ENCODE peak calls at places on chromosomes 2 and 18, in eight cellular contexts. One of them, this sample, is unnamed.

GRCh38 chr2:118207889-118208288 is 119.6 kb downstream of the INSIG2 start:
- DNase-seq in tibial nerve: no peak
- DNase-seq in epithelial cell of esophagus: no peak
- DNase-seq in foreskin fibroblast: no peak
- DNase-seq in pancreas: no peak
- DNase-seq in thoracic aorta: no peak
- DNase-seq in GM12865: no peak
- DNase-seq in hepatocyte: no peak
- DNase-seq in this sample: no peak

GRCh38 chr2:119483896-119484718 is 40.2 kb downstream of the SCTR start:
- DNase-seq in tibial nerve: no peak
- DNase-seq in epithelial cell of esophagus: no peak
- DNase-seq in foreskin fibroblast: no peak
- DNase-seq in pancreas: no peak
- DNase-seq in thoracic aorta: no peak
- DNase-seq in GM12865: no peak
- DNase-seq in hepatocyte: peak
- DNase-seq in this sample: no peak

GRCh38 chr18:63963610-63964256 is 6.1 kb upstream of the SERPINB8 start:
- DNase-seq in tibial nerve: no peak
- DNase-seq in epithelial cell of esophagus: peak
- DNase-seq in foreskin fibroblast: peak
- DNase-seq in pancreas: peak
- DNase-seq in thoracic aorta: no peak
- DNase-seq in GM12865: peak
- DNase-seq in hepatocyte: peak
- DNase-seq in this sample: peak

GRCh38 chr18:58991127-58991798 is 126.6 kb downstream of the ZNF532 start:
- DNase-seq in tibial nerve: no peak
- DNase-seq in epithelial cell of esophagus: peak
- DNase-seq in foreskin fibroblast: peak
- DNase-seq in pancreas: no peak
- DNase-seq in thoracic aorta: no peak
- DNase-seq in GM12865: peak
- DNase-seq in hepatocyte: no peak
- DNase-seq in this sample: no peak

GRCh38 chr2:10326151-10326616 is 23.5 kb downstream of the HPCAL1 start:
- DNase-seq in tibial nerve: no peak
- DNase-seq in epithelial cell of esophagus: no peak
- DNase-seq in foreskin fibroblast: no peak
- DNase-seq in pancreas: no peak
- DNase-seq in thoracic aorta: no peak
- DNase-seq in GM12865: no peak
- DNase-seq in hepatocyte: no peak
- DNase-seq in this sample: no peak

GRCh38 chr2:182266909-182267308 is 159.9 kb downstream of the PDE1A start:
- DNase-seq in tibial nerve: no peak
- DNase-seq in epithelial cell of esophagus: no peak
- DNase-seq in foreskin fibroblast: no peak
- DNase-seq in pancreas: no peak
- DNase-seq in thoracic aorta: no peak
- DNase-seq in GM12865: no peak
- DNase-seq in hepatocyte: no peak
- DNase-seq in this sample: no peak

GRCh38 chr18:49332679-49333078 is 127.8 kb downstream of the DYM start:
- DNase-seq in tibial nerve: no peak
- DNase-seq in epithelial cell of esophagus: no peak
- DNase-seq in foreskin fibroblast: no peak
- DNase-seq in pancreas: no peak
- DNase-seq in thoracic aorta: no peak
- DNase-seq in GM12865: no peak
- DNase-seq in hepatocyte: no peak
- DNase-seq in this sample: no peak

GRCh38 chr2:57218206-57218605 is 828.4 kb upstream of the VRK2 start:
- DNase-seq in tibial nerve: no peak
- DNase-seq in epithelial cell of esophagus: peak
- DNase-seq in foreskin fibroblast: no peak
- DNase-seq in pancreas: no peak
- DNase-seq in thoracic aorta: no peak
- DNase-seq in GM12865: no peak
- DNase-seq in hepatocyte: no peak
- DNase-seq in this sample: no peak

GRCh38 chr18:46756172-46756558 is 688 bp downstream of the ST8SIA5 start:
- DNase-seq in tibial nerve: no peak
- DNase-seq in epithelial cell of esophagus: no peak
- DNase-seq in foreskin fibroblast: peak
- DNase-seq in pancreas: no peak
- DNase-seq in thoracic aorta: no peak
- DNase-seq in GM12865: no peak
- DNase-seq in hepatocyte: no peak
- DNase-seq in this sample: no peak

GRCh38 chr2:5070257-5070656 is 621.9 kb upstream of the SOX11 start:
- DNase-seq in tibial nerve: no peak
- DNase-seq in epithelial cell of esophagus: peak
- DNase-seq in foreskin fibroblast: no peak
- DNase-seq in pancreas: no peak
- DNase-seq in thoracic aorta: no peak
- DNase-seq in GM12865: no peak
- DNase-seq in hepatocyte: no peak
- DNase-seq in this sample: no peak

GRCh38 chr2:168691221-168691620 is 111.2 kb upstream of the NOSTRIN start:
- DNase-seq in tibial nerve: no peak
- DNase-seq in epithelial cell of esophagus: no peak
- DNase-seq in foreskin fibroblast: no peak
- DNase-seq in pancreas: no peak
- DNase-seq in thoracic aorta: no peak
- DNase-seq in GM12865: no peak
- DNase-seq in hepatocyte: no peak
- DNase-seq in this sample: no peak

GRCh38 chr2:211455225-211455841 is 898.9 kb downstream of the CPS1 start:
- DNase-seq in tibial nerve: no peak
- DNase-seq in epithelial cell of esophagus: peak
- DNase-seq in foreskin fibroblast: peak
- DNase-seq in pancreas: peak
- DNase-seq in thoracic aorta: no peak
- DNase-seq in GM12865: peak
- DNase-seq in hepatocyte: peak
- DNase-seq in this sample: peak

GRCh38 chr18:44878335-44878734 is 197.6 kb downstream of the SETBP1 start:
- DNase-seq in tibial nerve: no peak
- DNase-seq in epithelial cell of esophagus: no peak
- DNase-seq in foreskin fibroblast: no peak
- DNase-seq in pancreas: no peak
- DNase-seq in thoracic aorta: no peak
- DNase-seq in GM12865: no peak
- DNase-seq in hepatocyte: no peak
- DNase-seq in this sample: no peak

DNA sequence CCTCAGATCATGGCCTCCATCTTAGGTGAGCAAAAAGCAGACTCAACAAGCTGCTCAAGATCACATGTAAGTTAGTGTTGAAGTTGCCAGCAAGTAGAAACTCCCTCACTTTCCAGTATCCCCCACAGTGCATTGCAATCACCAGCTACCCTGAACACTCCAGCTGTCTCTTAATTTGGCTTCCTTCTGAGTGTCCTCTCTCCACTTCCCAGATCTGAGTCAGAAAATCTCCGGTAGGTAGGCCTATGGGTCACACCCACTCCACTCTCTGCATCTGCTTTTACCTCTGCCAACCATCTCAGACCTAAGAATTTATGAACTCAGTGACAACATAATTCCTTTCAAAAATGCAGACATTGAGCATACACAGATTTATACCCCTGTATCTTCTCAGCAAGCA is 657.0 kb downstream of the EPHA4 start:
- DNase-seq in tibial nerve: no peak
- DNase-seq in epithelial cell of esophagus: peak
- DNase-seq in foreskin fibroblast: no peak
- DNase-seq in pancreas: no peak
- DNase-seq in thoracic aorta: no peak
- DNase-seq in GM12865: no peak
- DNase-seq in hepatocyte: peak
- DNase-seq in this sample: no peak
- TF ChIP-seq CTCF in tibial nerve: no peak
- TF ChIP-seq CTCF in epithelial cell of esophagus: no peak
- TF ChIP-seq CTCF in foreskin fibroblast: no peak
- TF ChIP-seq CTCF in pancreas: no peak
- TF ChIP-seq CTCF in thoracic aorta: no peak
- TF ChIP-seq CTCF in GM12865: no peak
- TF ChIP-seq CTCF in hepatocyte: no peak
- TF ChIP-seq CTCF in this sample: no peak

DNA sequence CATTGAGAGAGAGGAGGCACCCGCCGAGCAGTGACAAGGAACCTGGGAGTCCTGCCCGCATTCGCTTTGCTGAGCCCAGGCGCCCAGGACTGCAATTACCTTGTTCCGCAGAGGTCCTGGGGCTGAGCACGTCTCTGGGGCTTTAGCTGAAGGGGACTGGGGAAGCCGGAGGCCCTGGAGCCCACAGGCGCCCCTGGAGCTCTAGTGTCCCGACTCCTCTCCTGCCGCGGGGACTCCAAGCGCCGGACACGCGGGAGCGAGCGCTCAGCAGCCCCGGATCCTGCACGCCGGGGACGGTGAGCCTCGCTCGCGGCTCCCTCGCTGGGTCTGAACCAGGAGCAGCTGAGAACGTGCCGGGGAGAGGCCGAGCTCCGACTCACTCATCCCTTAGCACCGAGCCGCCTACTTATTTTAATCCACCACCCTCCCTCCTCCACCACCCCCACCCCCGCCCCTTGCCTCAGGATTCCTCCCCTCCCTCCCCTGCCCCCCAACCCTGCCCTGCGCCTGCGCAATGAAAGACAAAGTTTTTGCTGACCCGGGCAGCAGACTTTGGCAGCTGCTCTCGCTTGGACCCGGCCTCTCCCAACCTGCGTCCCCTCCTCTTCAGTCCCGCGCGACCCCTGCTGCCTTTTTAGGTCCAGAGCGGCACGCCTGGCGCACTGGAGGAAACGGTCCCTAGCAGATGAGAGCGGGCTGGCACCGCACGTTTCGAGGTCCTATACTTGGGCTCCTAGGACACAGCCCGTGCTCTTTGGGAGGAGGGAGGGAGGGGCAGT is at the start of gene OSR1:
- DNase-seq in tibial nerve: no peak
- DNase-seq in epithelial cell of esophagus: peak
- DNase-seq in foreskin fibroblast: peak
- DNase-seq in pancreas: peak
- DNase-seq in thoracic aorta: no peak
- DNase-seq in GM12865: no peak
- DNase-seq in hepatocyte: peak
- DNase-seq in this sample: peak
- H3K4me3 ChIP-seq in tibial nerve: peak
- H3K4me3 ChIP-seq in epithelial cell of esophagus: peak
- H3K4me3 ChIP-seq in foreskin fibroblast: peak
- H3K4me3 ChIP-seq in pancreas: peak
- H3K4me3 ChIP-seq in thoracic aorta: peak
- H3K4me3 ChIP-seq in GM12865: no peak
- H3K4me3 ChIP-seq in hepatocyte: peak
- H3K4me3 ChIP-seq in this sample: peak

GRCh38 chr2:26033769-26034596 is at the start of gene RAB10:
- DNase-seq in tibial nerve: peak
- DNase-seq in epithelial cell of esophagus: peak
- DNase-seq in foreskin fibroblast: peak
- DNase-seq in pancreas: peak
- DNase-seq in thoracic aorta: peak
- DNase-seq in GM12865: peak
- DNase-seq in hepatocyte: peak
- DNase-seq in this sample: peak
- TF ChIP-seq CTCF in tibial nerve: no peak
- TF ChIP-seq CTCF in epithelial cell of esophagus: no peak
- TF ChIP-seq CTCF in foreskin fibroblast: no peak
- TF ChIP-seq CTCF in pancreas: no peak
- TF ChIP-seq CTCF in thoracic aorta: no peak
- TF ChIP-seq CTCF in GM12865: no peak
- TF ChIP-seq CTCF in hepatocyte: no peak
- TF ChIP-seq CTCF in this sample: no peak

DNA sequence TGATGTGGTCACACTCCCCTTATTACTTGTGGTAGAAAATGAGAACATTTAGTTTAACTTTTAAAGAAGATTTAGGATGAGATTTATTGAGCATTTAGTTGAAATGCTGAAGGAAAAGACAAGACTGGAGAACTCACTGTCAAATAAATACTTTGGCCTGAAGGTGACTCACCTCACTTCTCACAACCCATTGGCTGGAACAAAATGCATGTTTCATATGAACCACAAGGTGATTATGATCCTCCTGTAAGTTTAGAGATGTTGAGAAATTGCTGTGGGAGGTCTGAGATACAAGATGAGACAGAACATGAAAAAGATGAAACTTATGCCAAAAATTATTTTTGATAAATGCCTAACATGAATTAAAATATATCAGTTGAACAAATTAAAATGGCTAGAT is 1004.5 kb downstream of the SOCS6 start:
- DNase-seq in tibial nerve: no peak
- DNase-seq in epithelial cell of esophagus: no peak
- DNase-seq in foreskin fibroblast: no peak
- DNase-seq in pancreas: no peak
- DNase-seq in thoracic aorta: no peak
- DNase-seq in GM12865: no peak
- DNase-seq in hepatocyte: no peak
- DNase-seq in this sample: no peak
- H3K4me3 ChIP-seq in tibial nerve: no peak
- H3K4me3 ChIP-seq in epithelial cell of esophagus: no peak
- H3K4me3 ChIP-seq in foreskin fibroblast: no peak
- H3K4me3 ChIP-seq in pancreas: no peak
- H3K4me3 ChIP-seq in thoracic aorta: no peak
- H3K4me3 ChIP-seq in GM12865: no peak
- H3K4me3 ChIP-seq in hepatocyte: no peak
- H3K4me3 ChIP-seq in this sample: no peak

DNA sequence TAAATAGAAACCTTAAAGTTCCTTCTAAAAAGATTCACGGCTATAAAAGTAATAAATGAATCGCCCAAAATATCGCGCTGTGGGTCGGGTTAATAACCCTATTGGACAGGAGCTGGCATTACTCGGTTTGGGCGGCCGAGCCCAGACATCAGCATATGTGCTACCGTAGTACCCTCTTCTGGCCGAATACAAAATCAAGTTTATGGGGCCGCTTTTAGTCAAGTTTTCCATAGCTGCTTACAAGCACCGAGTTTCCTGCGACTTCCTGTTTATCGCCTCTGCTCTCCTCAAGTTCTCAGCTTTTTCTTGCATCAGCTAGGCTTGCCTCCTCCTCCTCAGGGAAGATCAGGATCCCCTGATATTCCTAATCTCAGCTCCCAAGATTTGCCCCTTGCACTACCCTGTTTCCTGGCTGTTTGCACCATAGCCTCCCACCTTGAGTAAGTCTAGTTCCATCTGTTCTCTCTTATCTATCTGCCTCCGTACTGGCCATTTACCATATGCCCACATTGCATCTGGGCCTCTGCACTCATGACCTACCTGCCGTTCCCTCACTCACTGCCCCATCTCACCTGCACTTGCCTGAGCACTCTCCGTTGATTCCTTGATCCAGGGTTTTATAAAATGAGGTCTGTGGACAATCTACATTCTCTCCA is 56.1 kb downstream of the SLC35F5 start:
- DNase-seq in tibial nerve: no peak
- DNase-seq in epithelial cell of esophagus: no peak
- DNase-seq in foreskin fibroblast: no peak
- DNase-seq in pancreas: no peak
- DNase-seq in thoracic aorta: no peak
- DNase-seq in GM12865: peak
- DNase-seq in hepatocyte: no peak
- DNase-seq in this sample: no peak
- TF ChIP-seq CTCF in tibial nerve: peak
- TF ChIP-seq CTCF in epithelial cell of esophagus: no peak
- TF ChIP-seq CTCF in foreskin fibroblast: no peak
- TF ChIP-seq CTCF in pancreas: no peak
- TF ChIP-seq CTCF in thoracic aorta: no peak
- TF ChIP-seq CTCF in GM12865: peak
- TF ChIP-seq CTCF in hepatocyte: no peak
- TF ChIP-seq CTCF in this sample: no peak

This sample was measured in AG10803.